ENCODE peak calls at places on chromosomes 6 and 20, in five cellular contexts. F, R, Q, T and I are unnamed samples.

GRCh38 chr6:3510617-3511016 is 53.8 kb upstream of the SLC22A23 start:
- DNase-seq in F (no peak), R (no peak), Q (no peak), T (no peak), I (no peak)

GRCh38 chr20:957544-957943 is 41.4 kb upstream of the ANGPT4 start:
- DNase-seq in F (no peak), R (no peak), Q (no peak), T (no peak), I (no peak)

GRCh38 chr20:723756-724155 is 44.5 kb downstream of the SLC52A3 start:
- DNase-seq in F (no peak), R (no peak), Q (no peak), T (peak), I (no peak)

GRCh38 chr6:143021543-143021942 is 39.1 kb upstream of the AIG1 start:
- DNase-seq in F (no peak), R (no peak), Q (no peak), T (no peak), I (no peak)

GRCh38 chr6:16985484-16986284 is 116.2 kb upstream of the STMND1 start:
- DNase-seq in F (no peak), R (no peak), Q (no peak), T (no peak), I (no peak)

GRCh38 chr20:35305682-35306556 is 13.7 kb upstream of the FAM83C start:
- DNase-seq in F (peak), R (peak), Q (no peak), T (no peak), I (peak)

GRCh38 chr6:169975701-169976100 is 224.3 kb downstream of the ERMARD start:
- DNase-seq in F (no peak), R (no peak), Q (no peak), T (no peak), I (no peak)

GRCh38 chr6:17470209-17470952 is 77.0 kb downstream of the CAP2 start:
- DNase-seq in F (no peak), R (no peak), Q (no peak), T (no peak), I (no peak)

GRCh38 chr20:64111841-64112641 is 4.7 kb upstream of the NPBWR2 start:
- DNase-seq in F (peak), R (no peak), Q (no peak), T (peak), I (no peak)

GRCh38 chr6:116246089-116246488 is 7.8 kb downstream of the TSPYL4 start:
- DNase-seq in F (no peak), R (no peak), Q (no peak), T (no peak), I (no peak)

GRCh38 chr6:138465007-138465645 is 34.2 kb downstream of the NHSL1 start:
- DNase-seq in F (no peak), R (peak), Q (no peak), T (no peak), I (no peak)

GRCh38 chr20:48777005-48777404 is 50.8 kb downstream of the PREX1 start:
- DNase-seq in F (no peak), R (no peak), Q (no peak), T (no peak), I (no peak)

GRCh38 chr20:3436864-3437574 is 29.6 kb upstream of the DNAAF9 start:
- DNase-seq in F (no peak), R (no peak), Q (no peak), T (no peak), I (no peak)

GRCh38 chr20:46257887-46258286 is 50.4 kb downstream of the CDH22 start:
- DNase-seq in F (no peak), R (no peak), Q (no peak), T (no peak), I (no peak)

GRCh38 chr20:57619053-57619831 is 984 bp downstream of the ZBP1 start:
- DNase-seq in F (peak), R (no peak), Q (peak), T (peak), I (peak)

GRCh38 chr6:132115714-132116366 is 164.7 kb upstream of the CCN2 start:
- DNase-seq in F (no peak), R (no peak), Q (no peak), T (no peak), I (no peak)

GRCh38 chr6:114051031-114051430 is 80.1 kb upstream of the HDAC2 start:
- DNase-seq in F (no peak), R (no peak), Q (no peak), T (no peak), I (no peak)

GRCh38 chr20:13263451-13263850 is 42.4 kb downstream of the ISM1 start:
- DNase-seq in F (no peak), R (no peak), Q (no peak), T (no peak), I (no peak)

GRCh38 chr6:81214414-81215091 is 537.9 kb downstream of the TENT5A start:
- DNase-seq in F (no peak), R (no peak), Q (no peak), T (no peak), I (no peak)

GRCh38 chr6:121780325-121781313 is 345.2 kb downstream of the GJA1 start:
- DNase-seq in F (no peak), R (peak), Q (no peak), T (peak), I (no peak)